ENCODE peak calls at places on chromosomes 13 and 19, in ten cellular contexts. L is activated T-helper 1 cell treated with anti-CD3 and anti-CD28 coated beads, Interleukin-2, amount 50 U/mL, for 16 hours; G is vagina; J is T-helper 1 cell; N is kidney glomerular epithelial cell; M is astrocyte of the hippocampus; K is GM23248; I is amygdala; X is AG10803; S is cardiac fibroblast. C is an unnamed sample.

GRCh38 chr13:37978680-37979079 is 109.1 kb upstream of the TRPC4 start:
- DNase-seq in L (no peak), I (no peak), J (no peak), X (no peak), N (no peak), G (no peak), K (no peak), M (no peak), S (no peak), C (no peak)

GRCh38 chr19:19591133-19591825 is 27.2 kb downstream of the PBX4 start:
- DNase-seq in S (peak), X (peak), I (no peak), G (no peak), M (peak), N (peak), K (peak), J (peak), L (peak), C (no peak)

GRCh38 chr19:1967087-1967608 is 26.2 kb downstream of the CSNK1G2 start:
- DNase-seq in I (no peak), S (no peak), N (no peak), L (no peak), M (no peak), K (no peak), X (no peak), J (no peak), G (no peak), C (no peak)

GRCh38 chr13:112142401-112142930 is 75.5 kb downstream of the SOX1 start:
- DNase-seq in K (no peak), J (no peak), M (no peak), N (no peak), S (no peak), I (no peak), G (no peak), X (no peak), L (no peak), C (no peak)

GRCh38 chr13:49421391-49421790 is 22.5 kb downstream of the CAB39L start:
- DNase-seq in S (no peak), G (no peak), K (no peak), L (no peak), X (no peak), N (no peak), M (no peak), J (no peak), I (no peak), C (peak)

GRCh38 chr19:8430650-8431049 is 14.1 kb upstream of the HNRNPM start:
- DNase-seq in N (no peak), L (no peak), J (no peak), X (no peak), K (no peak), M (no peak), G (no peak), I (no peak), S (no peak), C (no peak)

GRCh38 chr19:45090034-45090433 is 2.9 kb upstream of the PPP1R37 start:
- DNase-seq in K (no peak), G (no peak), J (no peak), M (no peak), X (no peak), S (no peak), N (no peak), L (no peak), I (no peak), C (no peak)

GRCh38 chr19:2337329-2337707 is 8.8 kb downstream of the SPPL2B start:
- DNase-seq in I (peak), S (peak), M (peak), N (no peak), J (no peak), G (no peak), X (no peak), K (peak), L (no peak), C (peak)

GRCh38 chr19:40006273-40006691 is 9.4 kb downstream of the ZNF546 start:
- DNase-seq in G (no peak), M (peak), S (peak), J (no peak), L (no peak), X (peak), I (no peak), N (peak), K (peak), C (no peak)

GRCh38 chr19:23365222-23365621 is 30.0 kb downstream of the ZNF91 start:
- DNase-seq in X (no peak), M (no peak), G (no peak), K (no peak), S (peak), N (no peak), L (no peak), J (no peak), I (no peak), C (no peak)

GRCh38 chr13:46896346-46897138 is at the start of gene HTR2A:
- DNase-seq in X (peak), I (no peak), K (peak), G (no peak), L (no peak), S (peak), M (peak), N (peak), J (no peak), C (peak)

GRCh38 chr13:59531571-59532091 is 632.1 kb downstream of the DIAPH3 start:
- DNase-seq in S (peak), J (no peak), L (no peak), I (no peak), X (peak), N (peak), G (no peak), K (peak), M (peak), C (peak)

GRCh38 chr19:11624064-11624463 is 26.8 kb downstream of the ZNF627 start:
- DNase-seq in K (peak), N (peak), I (no peak), M (peak), S (peak), L (no peak), J (no peak), G (no peak), X (peak), C (no peak)

GRCh38 chr13:35354882-35355281 is 121.6 kb downstream of the MAB21L1 start:
- DNase-seq in G (no peak), X (no peak), M (no peak), I (no peak), J (no peak), L (no peak), K (no peak), N (no peak), S (no peak), C (no peak)

GRCh38 chr13:27662738-27663470 is 41.2 kb downstream of the POLR1D start:
- DNase-seq in X (no peak), I (no peak), G (no peak), S (no peak), K (no peak), J (no peak), M (no peak), L (no peak), N (no peak), C (no peak)

GRCh38 chr13:94708971-94709614 is 3.3 kb downstream of the SOX21 start:
- DNase-seq in I (no peak), X (no peak), J (no peak), S (no peak), K (no peak), M (peak), L (no peak), G (no peak), N (no peak), C (peak)

GRCh38 chr19:19217110-19217509 is 5.4 kb downstream of the NCAN start:
- DNase-seq in M (no peak), G (no peak), J (no peak), L (no peak), S (peak), X (peak), I (no peak), N (peak), K (peak), C (no peak)

GRCh38 chr19:43462887-43463380 is 2.5 kb downstream of the LYPD3 start:
- DNase-seq in M (no peak), S (no peak), J (no peak), K (no peak), G (no peak), I (no peak), L (no peak), N (no peak), X (no peak), C (no peak)

GRCh38 chr13:90890435-90890834 is 457.1 kb upstream of the MIR17HG start:
- DNase-seq in J (no peak), K (no peak), X (no peak), M (no peak), I (no peak), G (no peak), L (no peak), N (peak), S (no peak), C (no peak)

GRCh38 chr13:79393564-79394249 is 12.3 kb downstream of the RBM26 start:
- DNase-seq in L (no peak), K (no peak), M (no peak), J (no peak), N (no peak), S (no peak), G (no peak), I (no peak), X (no peak), C (peak)

GRCh38 chr13:41533676-41534075 is 76.3 kb downstream of the RGCC start:
- DNase-seq in G (peak), N (no peak), M (no peak), I (no peak), S (peak), L (no peak), K (peak), J (no peak), X (peak), C (no peak)